ENCODE peak calls at places on chromosomes 11 and 22, in five cellular contexts. P is H1, I is uterus, H is endothelial cell of umbilical vein, E is sigmoid colon. D is an unnamed sample.
A peak's percentile ranks its signal among the peaks of the same experiment; 100 is the strongest.

GRCh38 chr22:27493797-27494196 is 307.8 kb downstream of the MN1 start:
- DNase-seq in P (no peak), I (no peak), H (no peak), E (no peak), D (no peak)

GRCh38 chr11:27296406-27296994 is 66.5 kb downstream of the CCDC34 start:
- DNase-seq in P (no peak), I (no peak), H (peak; percentile 66), E (no peak), D (no peak)

GRCh38 chr11:102470257-102470656 is 17.7 kb upstream of the TMEM123 start:
- DNase-seq in P (no peak), I (no peak), H (no peak), E (no peak), D (no peak)

GRCh38 chr11:133995066-133995465 is 38.3 kb upstream of the IGSF9B start:
- DNase-seq in P (no peak), I (no peak), H (no peak), E (no peak), D (no peak)

GRCh38 chr11:33366918-33367317 is 109.7 kb downstream of the HIPK3 start:
- DNase-seq in P (no peak), I (no peak), H (no peak), E (no peak), D (no peak)

GRCh38 chr11:36339899-36340298 is 43.8 kb downstream of the PRR5L start:
- DNase-seq in P (no peak), I (no peak), H (no peak), E (no peak), D (no peak)

GRCh38 chr11:96001037-96001436 is 77.1 kb upstream of the MTMR2 start:
- DNase-seq in P (no peak), I (peak; percentile 81), H (no peak), E (peak; percentile 94), D (peak; percentile 74)

GRCh38 chr22:23984430-23984829 is 4.5 kb downstream of the GSTT2 start:
- DNase-seq in P (peak; percentile 68), I (no peak), H (peak; percentile 34), E (no peak), D (no peak)

GRCh38 chr11:118176400-118177134 is at the start of gene SCN2B:
- DNase-seq in P (no peak), I (no peak), H (no peak), E (no peak), D (no peak)

GRCh38 chr11:19744130-19744529 is 31.5 kb downstream of the NAV2 start:
- DNase-seq in P (no peak), I (no peak), H (no peak), E (no peak), D (no peak)

GRCh38 chr22:41524283-41524682 is 20.0 kb downstream of the POLR3H start:
- DNase-seq in P (no peak), I (peak; percentile 80), H (peak; percentile 29), E (peak; percentile 91), D (peak; percentile 59)

GRCh38 chr22:41526802-41527799 is 17.2 kb downstream of the POLR3H start:
- DNase-seq in P (peak; percentile 90), I (peak; percentile 57), H (no peak), E (peak; percentile 84), D (no peak)

GRCh38 chr22:41526226-41526531 is 18.1 kb downstream of the POLR3H start:
- DNase-seq in P (no peak), I (no peak), H (no peak), E (no peak), D (no peak)

GRCh38 chr22:41524809-41525449 is 19.3 kb downstream of the POLR3H start:
- DNase-seq in P (no peak), I (peak; percentile 57), H (no peak), E (no peak), D (no peak)

DNA sequence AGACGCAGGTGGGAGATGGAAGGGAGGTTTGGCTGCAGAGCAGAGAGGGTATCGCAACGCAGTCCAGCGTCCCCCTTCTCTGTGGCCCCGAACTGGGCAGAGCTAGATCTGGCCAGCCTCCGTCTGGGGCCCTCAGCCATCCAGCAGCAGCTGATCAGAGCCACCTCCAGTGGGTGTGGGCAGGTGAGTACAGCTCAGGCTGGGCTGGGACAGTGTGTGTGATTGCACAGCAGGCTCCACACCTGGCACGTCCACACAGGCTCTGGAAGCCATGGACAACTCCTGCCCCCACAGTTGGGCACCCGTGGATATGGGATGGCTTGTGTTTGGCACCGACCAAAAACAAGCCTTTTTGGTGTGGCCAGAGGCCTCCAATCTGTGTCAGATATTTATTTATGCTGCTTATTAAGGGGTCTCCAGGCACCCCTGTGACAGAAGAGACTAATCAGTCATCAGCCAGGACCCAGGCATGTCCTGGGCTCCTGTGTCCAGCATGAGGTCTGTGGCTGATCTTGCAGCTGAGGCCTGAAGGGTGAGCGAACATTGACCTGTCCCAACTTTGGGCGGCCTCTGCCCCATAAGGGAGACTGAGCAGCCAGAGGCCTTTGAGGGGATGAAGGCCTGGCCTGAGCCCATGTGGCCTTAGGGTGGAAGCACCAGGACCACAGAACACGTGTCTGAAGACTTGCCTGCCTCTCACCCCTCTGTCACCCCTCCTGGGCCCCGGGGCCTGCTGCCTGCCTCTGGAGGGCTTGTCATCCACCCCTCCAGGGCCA is 18.6 kb downstream of the POLR3H start:
- DNase-seq in P (no peak), I (no peak), H (no peak), E (no peak), D (no peak)
- TF ChIP-seq POLR2A in P (peak; percentile 63), I (no peak), H (no peak), E (no peak), D (no peak)

GRCh38 chr11:64801591-64802369 is 1.2 kb downstream of the MAP4K2 start:
- DNase-seq in P (no peak), I (no peak), H (peak; percentile 69), E (peak; percentile 64), D (no peak)
- TF ChIP-seq POLR2A in P (no peak), I (no peak), H (peak; percentile 51), E (no peak), D (no peak)

GRCh38 chr11:71325418-71326327 is 73.3 kb upstream of the SHANK2 start:
- DNase-seq in P (no peak), I (no peak), H (no peak), E (peak; percentile 48), D (no peak)

GRCh38 chr11:71322861-71323582 is 70.6 kb upstream of the SHANK2 start:
- DNase-seq in P (no peak), I (no peak), H (no peak), E (peak; percentile 25), D (no peak)

GRCh38 chr11:71324788-71325417 is 72.5 kb upstream of the SHANK2 start:
- DNase-seq in P (no peak), I (no peak), H (no peak), E (peak; percentile 55), D (no peak)

GRCh38 chr11:71322192-71322735 is 69.9 kb upstream of the SHANK2 start:
- DNase-seq in P (no peak), I (no peak), H (no peak), E (no peak), D (no peak)

GRCh38 chr11:71323876-71324526 is 71.6 kb upstream of the SHANK2 start:
- DNase-seq in P (no peak), I (no peak), H (no peak), E (peak; percentile 42), D (no peak)
- TF ChIP-seq POLR2A in P (no peak), I (no peak), H (no peak), E (no peak), D (no peak)

DNA sequence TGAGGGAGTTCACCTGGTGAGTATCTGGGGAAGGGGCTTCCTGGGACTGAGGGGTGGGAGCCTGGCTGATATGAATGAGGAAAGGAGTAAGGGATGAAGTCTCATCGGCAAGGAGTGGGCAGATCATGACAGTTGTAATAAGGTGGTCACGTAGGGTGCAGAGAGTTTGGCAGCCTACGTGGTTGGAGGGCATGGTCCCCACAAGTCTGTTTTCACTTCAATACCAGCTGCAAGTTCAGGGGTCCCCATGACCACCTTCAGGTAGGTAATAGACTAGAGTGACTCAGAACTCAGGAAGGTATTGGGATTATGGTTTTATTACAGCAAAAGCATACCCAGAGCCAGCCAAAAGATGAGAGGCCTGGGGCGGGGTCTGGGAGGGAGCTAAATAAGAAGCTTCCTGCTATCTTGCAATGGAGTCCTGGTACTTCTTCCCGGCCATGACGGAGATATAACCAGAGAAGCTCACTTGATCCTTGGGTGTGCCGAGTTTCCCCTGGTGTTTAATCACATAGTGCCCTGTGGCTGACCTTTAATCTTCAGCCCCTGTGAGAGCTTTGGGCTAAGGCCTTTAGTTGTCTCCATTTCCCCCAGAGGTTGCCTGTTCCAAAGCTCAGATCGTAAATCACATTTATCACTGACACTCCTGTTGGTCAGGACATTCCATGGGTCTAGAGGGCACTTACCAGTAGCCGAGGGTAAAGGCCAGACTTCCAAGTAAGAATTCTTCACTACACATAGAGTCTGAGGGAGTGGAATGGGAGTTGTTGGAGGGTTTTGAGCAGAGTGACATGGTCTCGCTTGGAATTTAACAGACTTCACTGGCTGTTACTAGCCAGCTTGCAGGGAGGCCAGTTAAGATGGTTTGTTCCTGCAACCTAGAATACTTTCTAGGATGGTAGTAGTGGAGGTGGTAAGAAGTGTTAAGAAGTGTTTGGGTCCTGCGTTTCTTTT is 9.1 kb downstream of the SLC3A2 start:
- DNase-seq in P (no peak), I (no peak), H (peak; percentile 92), E (no peak), D (no peak)
- TF ChIP-seq POLR2A in P (peak; percentile 81), I (no peak), H (peak; percentile 94), E (no peak), D (no peak)

GRCh38 chr11:65428578-65429068 is 6.0 kb downstream of the NEAT1 start:
- DNase-seq in P (no peak), I (peak; percentile 27), H (no peak), E (peak; percentile 75), D (no peak)

GRCh38 chr11:65430406-65431217 is 8.0 kb downstream of the NEAT1 start:
- DNase-seq in P (no peak), I (peak; percentile 3), H (peak; percentile 60), E (peak; percentile 58), D (peak; percentile 14)

GRCh38 chr11:65431452-65432132 is 9.0 kb downstream of the NEAT1 start:
- DNase-seq in P (no peak), I (peak; percentile 1), H (peak; percentile 35), E (no peak), D (peak; percentile 18)

GRCh38 chr11:65429069-65429681 is 6.6 kb downstream of the NEAT1 start:
- DNase-seq in P (no peak), I (peak; percentile 21), H (peak; percentile 70), E (peak; percentile 69), D (peak; percentile 49)

DNA sequence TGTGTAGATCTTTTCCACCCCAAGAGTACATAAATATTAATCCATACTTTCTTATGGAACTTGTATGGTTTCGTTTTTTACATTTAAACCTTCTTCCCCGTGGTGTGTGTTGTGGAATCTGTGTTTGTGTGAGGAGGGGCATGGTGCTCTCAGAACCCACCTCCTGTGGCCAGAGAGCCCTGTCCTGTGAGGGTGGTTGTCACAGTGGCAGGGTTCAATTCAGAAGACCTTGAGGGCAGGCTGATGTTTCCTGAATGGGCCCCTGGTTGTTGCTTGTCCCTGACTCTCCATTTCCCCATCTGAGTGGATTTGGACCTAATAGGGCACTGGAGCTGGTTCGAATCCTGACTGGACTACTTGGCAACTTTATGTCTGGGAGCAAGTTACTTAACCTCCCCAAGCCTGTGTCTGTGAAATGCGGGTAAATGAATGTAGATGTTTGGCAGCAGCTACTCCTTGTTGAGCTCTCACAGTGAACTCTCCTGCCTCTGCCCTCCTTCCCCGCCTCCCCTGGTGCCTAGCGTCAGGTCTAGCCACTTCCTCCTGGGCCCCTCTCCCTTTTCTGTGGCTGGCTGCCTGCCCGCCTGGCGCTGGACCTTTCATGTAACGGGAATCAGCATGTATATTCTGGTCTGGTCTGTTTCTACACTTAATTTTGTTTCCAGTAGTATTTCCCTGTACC is 7.3 kb downstream of the NEAT1 start:
- DNase-seq in P (no peak), I (peak; percentile 61), H (peak; percentile 79), E (peak; percentile 89), D (peak; percentile 65)
- TF ChIP-seq POLR2A in P (no peak), I (peak; percentile 19), H (no peak), E (peak; percentile 70), D (peak; percentile 27)

D was measured in breast epithelium.